ENCODE peak calls at places on chromosome 18, in nine cellular contexts. V, I, A, D, Q, T, C, X and Y are unnamed samples.

GRCh38 chr18:27844416-27844792 is 332.5 kb downstream of the CDH2 start:
- DNase-seq in V (no peak), I (no peak), A (no peak), D (no peak), Q (no peak), T (no peak), C (no peak), X (no peak), Y (no peak)

GRCh38 chr18:31490387-31490786 is 7.6 kb upstream of the DSG2 start:
- DNase-seq in V (peak), I (no peak), A (no peak), D (no peak), Q (no peak), T (no peak), C (peak), X (no peak), Y (no peak)

GRCh38 chr18:49368876-49369440 is 91.5 kb downstream of the DYM start:
- DNase-seq in V (no peak), I (peak), A (peak), D (no peak), Q (peak), T (no peak), C (no peak), X (peak), Y (no peak)

GRCh38 chr18:3498705-3499451 is 48.9 kb downstream of the TGIF1 start:
- DNase-seq in V (peak), I (peak), A (peak), D (peak), Q (peak), T (no peak), C (peak), X (peak), Y (peak)

GRCh38 chr18:46318356-46318755 is 214.2 kb downstream of the HAUS1 start:
- DNase-seq in V (no peak), I (no peak), A (no peak), D (no peak), Q (no peak), T (no peak), C (no peak), X (no peak), Y (no peak)

GRCh38 chr18:32343634-32344033 is 127.0 kb downstream of the GAREM1 start:
- DNase-seq in V (no peak), I (no peak), A (peak), D (no peak), Q (no peak), T (no peak), C (no peak), X (no peak), Y (no peak)

GRCh38 chr18:35920623-35921022 is 51.9 kb upstream of the RMP24 start:
- DNase-seq in V (no peak), I (no peak), A (no peak), D (no peak), Q (no peak), T (no peak), C (no peak), X (no peak), Y (no peak)

GRCh38 chr18:3441290-3441689 is 8.7 kb upstream of the TGIF1 start:
- DNase-seq in V (no peak), I (peak), A (no peak), D (no peak), Q (no peak), T (no peak), C (peak), X (peak), Y (no peak)

GRCh38 chr18:13137939-13138821 is 80.4 kb upstream of the LDLRAD4 start:
- DNase-seq in V (peak), I (peak), A (peak), D (peak), Q (no peak), T (peak), C (peak), X (no peak), Y (no peak)

GRCh38 chr18:59744271-59744721 is 47.1 kb upstream of the CCBE1 start:
- DNase-seq in V (no peak), I (no peak), A (no peak), D (no peak), Q (no peak), T (no peak), C (no peak), X (no peak), Y (no peak)

GRCh38 chr18:50586710-50587109 is 26.8 kb downstream of the MAPK4 start:
- DNase-seq in V (no peak), I (no peak), A (no peak), D (no peak), Q (no peak), T (no peak), C (no peak), X (no peak), Y (no peak)

GRCh38 chr18:65279668-65280305 is 471.0 kb upstream of the CDH7 start:
- DNase-seq in V (no peak), I (no peak), A (no peak), D (no peak), Q (no peak), T (no peak), C (no peak), X (no peak), Y (no peak)

GRCh38 chr18:8616026-8616401 is 6.8 kb downstream of the RAB12 start:
- DNase-seq in V (no peak), I (no peak), A (no peak), D (no peak), Q (no peak), T (no peak), C (peak), X (no peak), Y (no peak)

GRCh38 chr18:8301427-8302172 is 307.6 kb upstream of the RAB12 start:
- DNase-seq in V (no peak), I (no peak), A (no peak), D (no peak), Q (no peak), T (no peak), C (no peak), X (no peak), Y (no peak)

GRCh38 chr18:51107594-51108305 is 77.7 kb downstream of the SMAD4 start:
- DNase-seq in V (no peak), I (no peak), A (no peak), D (no peak), Q (no peak), T (no peak), C (peak), X (no peak), Y (no peak)

GRCh38 chr18:7158201-7158600 is 40.6 kb upstream of the LAMA1 start:
- DNase-seq in V (no peak), I (no peak), A (no peak), D (no peak), Q (no peak), T (no peak), C (no peak), X (no peak), Y (no peak)

GRCh38 chr18:12306752-12307151 is 1.3 kb upstream of the TUBB6 start:
- DNase-seq in V (no peak), I (no peak), A (no peak), D (no peak), Q (no peak), T (no peak), C (no peak), X (no peak), Y (no peak)

GRCh38 chr18:4454548-4455112 is 477 bp downstream of the DLGAP1 start:
- DNase-seq in V (no peak), I (no peak), A (peak), D (no peak), Q (no peak), T (no peak), C (no peak), X (peak), Y (peak)

GRCh38 chr18:32173654-32174053 is 16.2 kb upstream of the MEP1B start:
- DNase-seq in V (no peak), I (no peak), A (no peak), D (no peak), Q (no peak), T (no peak), C (no peak), X (no peak), Y (no peak)

GRCh38 chr18:55318864-55319516 is 269.0 kb downstream of the TCF4 start:
- DNase-seq in V (no peak), I (no peak), A (no peak), D (no peak), Q (no peak), T (no peak), C (no peak), X (no peak), Y (no peak)

GRCh38 chr18:33916200-33916599 is 308.5 kb downstream of the NOL4 start:
- DNase-seq in V (no peak), I (no peak), A (no peak), D (no peak), Q (no peak), T (no peak), C (no peak), X (peak), Y (no peak)
- TF ChIP-seq CTCF in V (no peak), I (no peak), A (no peak), D (no peak), Q (no peak), T (no peak), C (no peak), X (no peak), Y (peak)

GRCh38 chr18:23682472-23682871 is 6.8 kb upstream of the LAMA3 start:
- DNase-seq in V (peak), I (no peak), A (no peak), D (no peak), Q (no peak), T (no peak), C (no peak), X (no peak), Y (no peak)

GRCh38 chr18:23683671-23684070 is 5.6 kb upstream of the LAMA3 start:
- DNase-seq in V (no peak), I (no peak), A (no peak), D (no peak), Q (no peak), T (no peak), C (no peak), X (no peak), Y (no peak)

GRCh38 chr18:23682045-23682444 is 7.2 kb upstream of the LAMA3 start:
- DNase-seq in V (no peak), I (no peak), A (no peak), D (no peak), Q (no peak), T (no peak), C (no peak), X (no peak), Y (no peak)

GRCh38 chr18:23684515-23685197 is 4.6 kb upstream of the LAMA3 start:
- DNase-seq in V (no peak), I (no peak), A (no peak), D (no peak), Q (no peak), T (no peak), C (no peak), X (no peak), Y (no peak)

DNA sequence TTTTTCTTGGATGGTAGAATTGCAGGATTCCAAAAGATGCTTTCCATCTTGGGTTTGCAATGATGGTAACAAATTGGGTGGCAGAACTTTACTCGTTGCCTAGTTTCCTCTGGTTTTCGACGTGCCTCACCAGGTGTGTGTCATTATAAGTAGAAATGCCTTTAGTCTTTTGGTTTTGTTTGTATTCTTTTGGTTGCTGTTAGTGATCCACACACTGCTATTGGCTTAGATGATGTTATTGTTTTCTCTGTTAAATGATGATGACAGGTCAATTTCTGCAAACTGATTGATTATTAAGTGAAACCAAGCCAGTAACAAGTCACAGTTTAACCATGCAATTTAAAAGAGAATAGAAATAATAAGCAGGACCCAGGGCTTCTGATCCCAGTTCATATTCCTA is 6.1 kb upstream of the LAMA3 start:
- DNase-seq in V (no peak), I (no peak), A (no peak), D (no peak), Q (no peak), T (no peak), C (no peak), X (no peak), Y (no peak)
- TF ChIP-seq CTCF in V (no peak), I (no peak), A (no peak), D (no peak), Q (no peak), T (no peak), C (no peak), X (no peak), Y (no peak)

DNA sequence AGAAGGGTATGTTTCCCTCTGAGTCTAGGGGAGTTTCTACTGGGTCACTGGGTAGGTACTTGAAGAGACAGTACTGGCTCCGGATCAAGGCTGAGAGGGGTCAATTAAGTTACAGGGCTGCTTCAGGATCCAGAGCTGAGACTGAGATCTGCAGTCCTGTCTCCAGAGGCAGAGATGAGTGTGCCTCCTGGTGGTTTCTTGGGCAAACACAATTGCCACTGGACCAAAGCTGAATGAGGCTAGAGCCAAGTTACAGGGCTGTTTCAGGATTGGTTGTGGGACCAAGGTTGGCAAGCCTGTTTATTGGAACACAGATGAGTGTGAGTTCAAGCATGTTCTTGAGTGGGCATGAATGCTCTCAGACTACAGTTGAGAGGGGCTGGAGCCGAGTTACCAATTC is 157.9 kb downstream of the ADCYAP1 start:
- DNase-seq in V (no peak), I (no peak), A (no peak), D (no peak), Q (no peak), T (no peak), C (no peak), X (peak), Y (no peak)
- TF ChIP-seq CTCF in V (peak), I (no peak), A (no peak), D (no peak), Q (no peak), T (no peak), C (no peak), X (no peak), Y (no peak)

DNA sequence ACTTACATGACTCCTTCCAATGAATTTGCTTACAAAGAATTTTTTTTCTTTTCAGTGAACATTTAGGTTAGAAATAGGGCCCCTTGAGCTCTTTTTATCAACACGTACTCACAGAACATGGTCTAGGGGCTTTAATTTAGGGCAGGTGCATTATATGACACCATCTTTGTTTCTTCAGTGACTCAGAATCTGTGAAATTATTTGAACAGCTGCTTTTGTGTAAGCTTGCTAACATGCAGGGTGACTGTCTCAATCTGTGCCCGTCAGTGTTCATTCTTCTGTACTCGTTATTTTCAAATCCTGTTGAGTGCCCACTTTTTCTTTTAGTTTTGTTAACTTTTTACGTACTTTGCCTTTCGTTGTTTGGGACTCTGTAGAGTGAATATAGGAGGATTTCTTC is 52.8 kb upstream of the CABYR start:
- DNase-seq in V (no peak), I (no peak), A (no peak), D (no peak), Q (no peak), T (no peak), C (no peak), X (no peak), Y (no peak)
- TF ChIP-seq CTCF in V (no peak), I (no peak), A (no peak), D (no peak), Q (no peak), T (no peak), C (no peak), X (no peak), Y (no peak)

GRCh38 chr18:70075906-70076305 is 128.2 kb upstream of the CD226 start:
- DNase-seq in V (no peak), I (no peak), A (no peak), D (no peak), Q (no peak), T (no peak), C (no peak), X (no peak), Y (no peak)

GRCh38 chr18:70074091-70074490 is 126.4 kb upstream of the CD226 start:
- DNase-seq in V (no peak), I (no peak), A (no peak), D (no peak), Q (no peak), T (no peak), C (no peak), X (no peak), Y (no peak)

GRCh38 chr18:70069965-70070364 is 122.3 kb upstream of the CD226 start:
- DNase-seq in V (no peak), I (no peak), A (no peak), D (no peak), Q (no peak), T (no peak), C (no peak), X (no peak), Y (no peak)

GRCh38 chr18:70073442-70073841 is 125.8 kb upstream of the CD226 start:
- DNase-seq in V (no peak), I (no peak), A (no peak), D (no peak), Q (no peak), T (no peak), C (no peak), X (no peak), Y (no peak)

GRCh38 chr18:70072678-70073077 is 125.0 kb upstream of the CD226 start:
- DNase-seq in V (no peak), I (no peak), A (no peak), D (no peak), Q (no peak), T (no peak), C (no peak), X (no peak), Y (no peak)
- TF ChIP-seq CTCF in V (peak), I (peak), A (no peak), D (no peak), Q (no peak), T (peak), C (peak), X (no peak), Y (peak)

GRCh38 chr18:37393945-37394609 is 171.5 kb downstream of the CELF4 start:
- DNase-seq in V (peak), I (peak), A (peak), D (peak), Q (no peak), T (no peak), C (peak), X (peak), Y (peak)
- TF ChIP-seq CTCF in V (no peak), I (no peak), A (no peak), D (no peak), Q (no peak), T (no peak), C (no peak), X (no peak), Y (peak)

DNA sequence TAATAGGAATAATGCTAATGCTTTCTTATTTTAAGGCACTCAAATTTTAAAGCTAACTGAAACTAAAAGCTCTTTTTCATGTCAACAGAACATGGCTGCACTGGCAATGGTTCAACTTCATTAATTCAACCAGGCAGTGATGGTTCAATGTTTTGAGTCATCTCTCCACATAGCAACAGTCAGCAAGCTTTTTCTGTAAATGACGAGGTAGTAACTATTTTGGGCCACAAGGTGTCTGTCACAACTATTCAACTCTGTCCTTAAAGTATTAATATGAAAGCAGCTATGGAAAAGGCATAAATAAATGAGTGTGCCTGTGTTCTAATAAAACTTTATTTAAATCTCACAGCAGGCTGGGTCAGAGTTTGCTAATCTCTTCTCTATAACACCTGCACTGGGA is 1425.6 kb upstream of the PIK3C3 start:
- DNase-seq in V (no peak), I (no peak), A (no peak), D (no peak), Q (no peak), T (no peak), C (no peak), X (no peak), Y (no peak)
- TF ChIP-seq CTCF in V (no peak), I (no peak), A (no peak), D (no peak), Q (no peak), T (no peak), C (no peak), X (peak), Y (peak)

GRCh38 chr18:74896390-74896991 is 298.8 kb downstream of the ZNF407 start:
- DNase-seq in V (peak), I (peak), A (no peak), D (peak), Q (no peak), T (peak), C (peak), X (peak), Y (no peak)
- TF ChIP-seq CTCF in V (peak), I (peak), A (peak), D (no peak), Q (peak), T (peak), C (peak), X (no peak), Y (peak)

DNA sequence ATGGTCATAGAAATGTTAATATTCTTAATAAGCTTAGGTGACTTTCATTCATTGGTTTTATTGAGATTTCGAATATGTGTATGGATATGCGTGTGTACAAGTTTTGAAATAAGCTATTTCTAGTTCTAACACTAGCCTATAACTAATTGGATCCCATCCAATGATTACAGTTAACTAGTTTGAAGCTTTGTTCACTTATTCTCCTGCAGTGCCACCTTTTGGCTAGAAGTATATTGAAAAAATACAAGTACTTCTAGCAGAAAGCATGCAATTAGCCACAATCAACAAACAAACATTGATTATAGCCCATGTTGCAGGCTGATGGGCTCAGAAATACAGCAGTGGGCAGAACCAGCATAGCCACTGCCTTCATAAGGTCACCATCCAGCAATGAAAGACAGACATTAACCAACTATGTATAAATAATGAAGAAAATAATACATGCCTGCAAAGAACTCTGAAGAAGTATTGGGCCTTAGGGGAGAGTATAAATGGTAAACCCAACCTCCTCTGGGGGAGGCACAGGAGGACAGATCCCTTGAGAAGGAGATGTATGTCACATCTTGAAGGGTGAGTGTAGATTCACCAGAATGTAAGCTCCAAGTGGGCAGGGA is 5.1 kb upstream of the PIEZO2 start:
- DNase-seq in V (peak), I (no peak), A (no peak), D (no peak), Q (no peak), T (no peak), C (no peak), X (no peak), Y (no peak)
- TF ChIP-seq CTCF in V (peak), I (peak), A (peak), D (peak), Q (peak), T (no peak), C (peak), X (no peak), Y (peak)

DNA sequence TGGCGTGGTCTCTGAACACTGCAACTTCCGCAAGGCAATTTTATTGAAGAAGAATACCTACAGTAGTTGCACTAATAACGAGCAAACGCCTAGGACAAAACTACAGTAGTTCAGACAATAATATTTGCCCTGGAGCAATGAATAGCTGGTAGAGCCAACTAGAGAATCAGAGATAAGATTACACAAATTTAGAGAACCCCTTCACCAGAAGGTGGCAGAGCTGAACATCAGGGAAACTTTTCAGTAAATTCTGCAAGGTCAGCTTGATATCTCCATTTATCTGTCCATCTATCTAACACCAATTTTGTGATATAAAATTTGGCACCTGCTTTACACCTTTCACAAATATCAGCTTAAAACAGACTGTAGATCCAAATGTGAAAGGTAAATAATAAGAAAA is 43.8 kb downstream of the CDH19 start:
- DNase-seq in V (no peak), I (no peak), A (no peak), D (no peak), Q (no peak), T (no peak), C (peak), X (no peak), Y (no peak)
- TF ChIP-seq CTCF in V (peak), I (peak), A (peak), D (no peak), Q (peak), T (no peak), C (no peak), X (peak), Y (peak)